ENCODE peak calls at places on chromosomes 3 and 15, in five cellular contexts. One of them, this sample, is unnamed.

GRCh38 chr3:54818942-54819341 is 108.9 kb downstream of the LRTM1 start:
- DNase-seq in NCI-H510A: no peak
- DNase-seq in MM.1S: no peak
- DNase-seq in pulmonary artery endothelial cell: no peak
- DNase-seq in endothelial cell of umbilical vein: no peak
- DNase-seq in this sample: no peak

GRCh38 chr3:195001961-195002861 is 268.7 kb downstream of the XXYLT1 start:
- DNase-seq in pulmonary artery endothelial cell: no peak
- DNase-seq in endothelial cell of umbilical vein: peak; percentile 80
- DNase-seq in NCI-H510A: peak; percentile 89
- DNase-seq in MM.1S: peak; percentile 82
- DNase-seq in this sample: peak; percentile 65

GRCh38 chr3:54353547-54354339 is 231.4 kb downstream of the CACNA2D3 start:
- DNase-seq in endothelial cell of umbilical vein: no peak
- DNase-seq in NCI-H510A: no peak
- DNase-seq in pulmonary artery endothelial cell: no peak
- DNase-seq in MM.1S: no peak
- DNase-seq in this sample: no peak

GRCh38 chr3:38142959-38143358 is 4.5 kb downstream of the MYD88 start:
- DNase-seq in endothelial cell of umbilical vein: no peak
- DNase-seq in NCI-H510A: no peak
- DNase-seq in pulmonary artery endothelial cell: no peak
- DNase-seq in MM.1S: no peak
- DNase-seq in this sample: no peak

GRCh38 chr3:142566096-142566495 is 12.4 kb downstream of the ATR start:
- DNase-seq in NCI-H510A: no peak
- DNase-seq in endothelial cell of umbilical vein: no peak
- DNase-seq in MM.1S: no peak
- DNase-seq in pulmonary artery endothelial cell: no peak
- DNase-seq in this sample: no peak

GRCh38 chr3:187870360-187871203 is 125.3 kb upstream of the BCL6 start:
- DNase-seq in NCI-H510A: no peak
- DNase-seq in pulmonary artery endothelial cell: no peak
- DNase-seq in endothelial cell of umbilical vein: no peak
- DNase-seq in MM.1S: no peak
- DNase-seq in this sample: no peak

GRCh38 chr15:65914371-65914770 is 45.1 kb downstream of the RAB11A start:
- DNase-seq in endothelial cell of umbilical vein: no peak
- DNase-seq in NCI-H510A: no peak
- DNase-seq in MM.1S: no peak
- DNase-seq in pulmonary artery endothelial cell: no peak
- DNase-seq in this sample: no peak

GRCh38 chr3:150314248-150315027 is 93.7 kb upstream of the TSC22D2 start:
- DNase-seq in pulmonary artery endothelial cell: no peak
- DNase-seq in MM.1S: no peak
- DNase-seq in NCI-H510A: no peak
- DNase-seq in endothelial cell of umbilical vein: peak; percentile 17
- DNase-seq in this sample: no peak

GRCh38 chr3:45896956-45897355 is 10.6 kb downstream of the CCR9 start:
- DNase-seq in NCI-H510A: no peak
- DNase-seq in endothelial cell of umbilical vein: no peak
- DNase-seq in MM.1S: no peak
- DNase-seq in pulmonary artery endothelial cell: no peak
- DNase-seq in this sample: no peak

This sample was measured in dermis microvascular lymphatic vessel endothelial cell.